ENCODE peak calls at places on chromosomes 12 and 14, in five cellular contexts. J is fibroblast of pulmonary artery, D is ovary, I is adrenal gland, U is stomach. P is an unnamed sample.

GRCh38 chr14:67526676-67527459 is 6.2 kb upstream of the PLEKHH1 start:
- DNase-seq in U (peak; percentile 42), I (peak; percentile 76), D (no peak), J (peak; percentile 63), P (no peak)

GRCh38 chr14:33754264-33754663 is 196.6 kb downstream of the EGLN3 start:
- DNase-seq in D (no peak), U (no peak), I (no peak), J (peak; percentile 53), P (no peak)

GRCh38 chr12:95173392-95174251 is 43.6 kb downstream of the FGD6 start:
- DNase-seq in I (peak; percentile 92), J (peak; percentile 92), D (peak; percentile 73), U (peak; percentile 65), P (peak; percentile 97)

GRCh38 chr12:57455374-57456144 is 452 bp downstream of the INHBE start:
- DNase-seq in D (no peak), U (no peak), I (no peak), J (no peak), P (no peak)

GRCh38 chr14:69152181-69152943 is 557 bp downstream of the DCAF5 start:
- DNase-seq in J (peak; percentile 37), D (no peak), I (no peak), U (no peak), P (no peak)

GRCh38 chr14:104111301-104112112 is 26.0 kb downstream of the ASPG start:
- DNase-seq in J (no peak), I (no peak), U (peak; percentile 26), D (peak; percentile 16), P (no peak)

GRCh38 chr14:65704850-65705249 is 292.3 kb downstream of the FUT8 start:
- DNase-seq in D (no peak), U (no peak), I (no peak), J (peak; percentile 7), P (no peak)

GRCh38 chr12:20300457-20300856 is 67.9 kb upstream of the PDE3A start:
- DNase-seq in J (no peak), U (no peak), I (no peak), D (no peak), P (no peak)

GRCh38 chr14:100434911-100435455 is 111.8 kb downstream of the SLC25A47 start:
- DNase-seq in U (no peak), I (no peak), J (no peak), D (no peak), P (peak; percentile 19)

GRCh38 chr12:118549506-118550109 is 173.3 kb downstream of the SUDS3 start:
- DNase-seq in D (no peak), J (no peak), I (no peak), U (no peak), P (no peak)

DNA sequence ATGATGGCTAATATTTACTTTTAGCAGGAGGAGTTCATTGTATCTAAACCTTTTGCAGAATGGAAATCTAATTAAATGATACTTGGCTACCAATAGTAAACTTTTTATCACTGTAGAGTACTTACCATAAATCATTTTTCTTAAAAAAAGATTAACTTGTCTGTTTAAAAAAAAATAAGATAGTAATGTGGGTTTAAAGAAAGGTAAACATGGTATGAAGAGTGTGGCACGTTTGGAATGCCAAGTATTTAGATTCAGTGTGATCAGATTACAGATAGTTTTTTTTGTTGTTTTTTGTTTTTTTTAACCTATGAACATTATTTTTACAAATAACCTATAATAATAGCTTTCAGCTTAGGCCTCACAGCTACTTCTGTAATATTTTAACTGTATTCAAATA is 25.8 kb downstream of the KTN1 start:
- DNase-seq in J (no peak), D (no peak), I (no peak), U (no peak), P (no peak)
- H3K4me3 ChIP-seq in J (no peak overlapping the region), D (no peak overlapping the region), I (no peak overlapping the region), U (no peak overlapping the region), P (no peak overlapping the region)

DNA sequence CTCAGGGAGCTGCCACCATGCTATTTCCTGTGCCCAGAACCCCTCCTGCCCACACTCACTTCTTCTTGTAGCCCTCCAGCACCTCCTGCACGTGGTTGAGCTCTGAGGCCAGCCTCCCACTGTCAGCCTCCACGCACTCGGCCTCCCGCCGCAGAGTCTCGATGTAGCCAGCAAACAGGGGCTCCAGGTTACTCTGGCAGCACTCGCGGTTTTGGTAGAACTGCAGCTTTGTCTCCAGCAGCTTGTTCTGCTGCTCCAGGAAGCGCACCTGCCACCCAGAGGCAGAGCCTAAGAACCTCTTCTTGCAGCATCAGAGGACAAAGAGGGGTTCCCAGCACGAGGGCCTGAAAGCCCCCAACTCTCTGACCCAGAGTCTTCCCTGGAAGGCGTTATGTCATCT is 2.1 kb downstream of the KRT83 start:
- DNase-seq in J (no peak), I (no peak), D (no peak), U (no peak), P (no peak)
- TF ChIP-seq CTCF in J (no peak), I (no peak), D (no peak), U (no peak), P (no peak)

GRCh38 chr12:21675641-21676040 is 18.0 kb upstream of the LDHB start:
- DNase-seq in D (no peak), U (no peak), I (no peak), J (no peak), P (no peak)

GRCh38 chr12:21675096-21675495 is 17.5 kb upstream of the LDHB start:
- DNase-seq in I (no peak), J (no peak), U (no peak), D (no peak), P (no peak)

GRCh38 chr12:21677204-21677603 is 19.6 kb upstream of the LDHB start:
- DNase-seq in J (no peak), U (no peak), I (no peak), D (no peak), P (no peak)

GRCh38 chr12:21677622-21678277 is 20.1 kb upstream of the LDHB start:
- DNase-seq in D (no peak), I (no peak), U (no peak), J (no peak), P (no peak)

DNA sequence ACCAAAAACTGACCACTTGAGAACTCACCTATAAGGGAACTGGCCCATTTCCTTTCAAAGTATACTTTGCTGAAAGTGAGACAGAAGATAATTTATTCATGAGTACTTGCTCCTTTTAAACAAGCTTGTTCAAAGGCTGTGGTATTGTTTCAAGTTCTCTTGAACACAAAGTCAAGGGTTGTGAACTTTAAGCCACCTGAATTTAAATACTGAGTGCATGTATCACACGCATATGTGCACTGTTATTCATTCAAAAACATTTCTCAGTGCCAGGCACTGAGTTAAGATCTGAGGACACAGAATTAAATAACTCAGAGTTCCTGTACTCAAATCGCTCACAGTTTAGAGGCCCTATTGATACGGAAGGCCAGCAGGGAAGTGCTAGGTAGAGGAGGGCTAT is 19.1 kb upstream of the LDHB start:
- DNase-seq in I (no peak), J (no peak), U (no peak), D (no peak), P (no peak)
- H3K4me3 ChIP-seq in I (no peak overlapping the region), J (no peak overlapping the region), U (no peak overlapping the region), D (no peak overlapping the region), P (no peak overlapping the region)

GRCh38 chr12:109720856-109721189 is 7.2 kb downstream of the FAM222A start:
- DNase-seq in U (no peak), I (no peak), D (no peak), J (no peak), P (no peak)

GRCh38 chr12:109718390-109718789 is 4.8 kb downstream of the FAM222A start:
- DNase-seq in D (peak; percentile 47), I (no peak), U (no peak), J (no peak), P (no peak)

GRCh38 chr12:109717390-109718357 is 4.0 kb downstream of the FAM222A start:
- DNase-seq in I (peak; percentile 64), D (peak; percentile 45), J (no peak), U (no peak), P (no peak)

GRCh38 chr12:109720152-109720855 is 6.7 kb downstream of the FAM222A start:
- DNase-seq in I (peak; percentile 75), J (no peak), D (no peak), U (no peak), P (no peak)

DNA sequence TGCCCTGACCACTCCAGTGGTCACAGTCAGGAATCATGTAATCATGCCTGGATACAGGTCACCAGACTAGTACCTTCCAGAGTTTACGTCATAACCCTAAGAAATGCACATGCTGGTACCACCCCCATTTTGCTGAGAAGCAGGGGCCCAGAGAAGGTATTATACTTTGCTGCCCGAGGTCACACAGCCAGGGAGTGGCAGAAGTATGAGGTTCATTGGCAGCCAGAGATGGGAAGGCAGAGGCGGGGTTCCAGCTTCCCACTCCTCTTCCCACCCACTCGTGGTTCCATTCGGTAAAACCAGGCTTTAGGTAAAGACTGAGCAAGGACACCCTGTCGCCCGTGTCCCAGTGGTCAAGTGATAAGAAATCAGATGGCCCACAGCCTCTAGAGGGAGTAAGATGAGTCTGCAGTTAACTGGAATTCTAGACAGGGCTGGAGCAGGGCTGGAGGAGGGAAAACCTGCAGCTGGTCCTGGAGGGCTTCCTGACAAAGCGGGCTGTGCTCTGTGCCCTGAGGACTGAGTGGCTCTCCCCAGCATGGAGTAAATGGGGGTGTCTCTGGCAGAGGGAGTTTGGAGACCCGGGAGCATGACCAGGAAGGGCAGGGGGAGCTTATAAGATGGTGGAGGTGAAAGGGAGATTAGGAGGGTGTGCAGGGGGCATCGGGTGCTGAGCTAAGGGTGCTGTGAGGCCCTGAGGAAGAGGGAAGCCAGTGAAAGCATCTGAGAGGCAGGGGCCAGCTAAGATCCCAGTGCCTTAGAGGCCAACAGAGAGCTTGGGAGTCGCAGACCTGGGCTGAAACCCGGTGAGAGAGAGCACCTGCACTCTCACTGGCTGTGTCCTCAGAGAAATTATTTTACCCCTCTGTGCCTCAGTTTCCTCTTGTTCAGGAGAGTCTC is 5.7 kb downstream of the FAM222A start:
- DNase-seq in D (no peak), U (no peak), I (peak; percentile 54), J (no peak), P (no peak)
- TF ChIP-seq CTCF in D (no peak), U (no peak), I (peak; percentile 24), J (no peak), P (no peak)

GRCh38 chr14:21528381-21529348 is 2.5 kb upstream of the SALL2 start:
- DNase-seq in D (no peak), U (no peak), I (no peak), J (peak; percentile 64), P (no peak)

GRCh38 chr14:21525995-21526671 is at the start of gene SALL2:
- DNase-seq in U (peak; percentile 72), J (peak; percentile 61), I (peak; percentile 80), D (peak; percentile 84), P (peak; percentile 94)

GRCh38 chr14:21525571-21525970 is 575 bp downstream of the SALL2 start:
- DNase-seq in U (no peak), I (no peak), J (no peak), D (peak; percentile 53), P (no peak)

GRCh38 chr14:21526672-21527319 is 650 bp upstream of the SALL2 start:
- DNase-seq in J (no peak), D (no peak), I (no peak), U (no peak), P (no peak)

GRCh38 chr14:21527320-21527679 is 1.2 kb upstream of the SALL2 start:
- DNase-seq in I (no peak), J (no peak), U (no peak), D (no peak), P (no peak)
- H3K4me3 ChIP-seq in I (no peak overlapping the region), J (no peak overlapping the region), U (no peak overlapping the region), D (no peak overlapping the region), P (no peak overlapping the region)

GRCh38 chr12:80632835-80633234 is 74.6 kb upstream of the MYF6 start:
- DNase-seq in D (no peak), U (no peak), J (no peak), I (peak; percentile 25), P (no peak)
- TF ChIP-seq CTCF in D (no peak), U (no peak), J (peak; percentile 23), I (no peak), P (no peak)

GRCh38 chr12:26226119-26226518 is 30.7 kb downstream of the SSPN start:
- DNase-seq in U (no peak), J (no peak), D (no peak), I (no peak), P (no peak)
- H3K4me3 ChIP-seq in U (peak overlapping the region; percentile 44), J (no peak overlapping the region), D (peak overlapping the region; percentile 43), I (no peak overlapping the region), P (peak overlapping the region; percentile 54)